ENCODE peak calls at places on chromosome 13, in four cellular contexts. X, P, Z and V are unnamed samples.
A peak's percentile ranks its signal among the peaks of the same experiment; 100 is the strongest.

GRCh38 chr13:30353601-30354000 is 46.2 kb upstream of the KATNAL1 start:
- DNase-seq in Z (no peak), X (no peak), P (no peak), V (no peak)

GRCh38 chr13:105406551-105406950 is 1128.9 kb downstream of the EFNB2 start:
- DNase-seq in Z (no peak), X (no peak), P (no peak), V (no peak)

GRCh38 chr13:29402168-29402621 is 193.3 kb downstream of the SLC7A1 start:
- DNase-seq in P (no peak), Z (no peak), X (no peak), V (no peak)

GRCh38 chr13:75368167-75368566 is 113.8 kb downstream of the TBC1D4 start:
- DNase-seq in P (no peak), X (no peak), Z (no peak), V (no peak)

GRCh38 chr13:29702912-29703351 is 107.4 kb upstream of the SLC7A1 start:
- DNase-seq in Z (no peak), P (no peak), X (no peak), V (peak; percentile 1)

GRCh38 chr13:105442941-105443340 is 1092.5 kb downstream of the EFNB2 start:
- DNase-seq in P (no peak), Z (no peak), X (no peak), V (no peak)

GRCh38 chr13:112133489-112134149 is 66.7 kb downstream of the SOX1 start:
- DNase-seq in Z (no peak), X (no peak), P (no peak), V (no peak)

GRCh38 chr13:82772802-82773201 is 1109.5 kb downstream of the SLITRK1 start:
- DNase-seq in Z (no peak), P (no peak), X (no peak), V (no peak)

GRCh38 chr13:112990783-112991182 is 21.8 kb downstream of the MCF2L start:
- DNase-seq in X (no peak), Z (no peak), P (no peak), V (no peak)

GRCh38 chr13:51843529-51843928 is 1.4 kb downstream of the TMEM272 start:
- DNase-seq in Z (no peak), X (no peak), P (no peak), V (no peak)
- TF ChIP-seq EZH2 in Z (no peak), X (no peak), P (no peak), V (no peak)

GRCh38 chr13:103516009-103516795 is 450.0 kb upstream of the SLC10A2 start:
- DNase-seq in X (no peak), Z (no peak), P (no peak), V (no peak)
- TF ChIP-seq SIN3A in X (no peak), Z (no peak), P (no peak), V (no peak)

DNA sequence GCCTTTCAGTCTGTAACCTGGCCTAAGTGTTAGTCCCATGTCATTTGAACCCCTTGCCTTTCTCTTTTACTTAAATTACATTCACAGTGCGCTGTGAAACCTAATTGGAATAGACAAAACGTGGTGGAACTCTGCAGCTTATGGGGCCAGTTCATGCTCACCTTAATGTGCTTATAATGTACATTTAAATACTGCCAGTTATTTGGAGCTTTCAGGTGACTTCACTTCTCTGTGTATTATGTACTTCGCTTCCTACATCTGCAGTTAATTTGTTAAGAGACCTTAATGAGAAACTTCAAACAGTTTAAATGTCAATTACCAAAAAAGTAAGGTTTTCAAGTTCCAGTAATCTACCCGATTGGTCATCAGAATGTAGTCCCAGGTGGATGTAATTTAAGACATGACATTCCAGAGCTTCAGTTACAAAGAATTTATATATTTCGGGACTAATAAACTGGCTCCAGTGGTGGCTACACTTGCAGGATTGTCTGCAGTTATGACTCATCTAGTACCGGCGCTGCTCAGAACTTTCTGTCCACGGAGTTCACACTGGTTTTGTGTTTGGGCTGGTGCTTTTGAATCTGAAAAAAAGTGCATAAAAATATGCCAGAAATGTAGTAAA is 125.3 kb downstream of the TM9SF2 start:
- DNase-seq in Z (no peak), P (no peak), X (no peak), V (no peak)
- TF ChIP-seq RFX5 in Z (no peak), P (no peak), X (no peak), V (no peak)

DNA sequence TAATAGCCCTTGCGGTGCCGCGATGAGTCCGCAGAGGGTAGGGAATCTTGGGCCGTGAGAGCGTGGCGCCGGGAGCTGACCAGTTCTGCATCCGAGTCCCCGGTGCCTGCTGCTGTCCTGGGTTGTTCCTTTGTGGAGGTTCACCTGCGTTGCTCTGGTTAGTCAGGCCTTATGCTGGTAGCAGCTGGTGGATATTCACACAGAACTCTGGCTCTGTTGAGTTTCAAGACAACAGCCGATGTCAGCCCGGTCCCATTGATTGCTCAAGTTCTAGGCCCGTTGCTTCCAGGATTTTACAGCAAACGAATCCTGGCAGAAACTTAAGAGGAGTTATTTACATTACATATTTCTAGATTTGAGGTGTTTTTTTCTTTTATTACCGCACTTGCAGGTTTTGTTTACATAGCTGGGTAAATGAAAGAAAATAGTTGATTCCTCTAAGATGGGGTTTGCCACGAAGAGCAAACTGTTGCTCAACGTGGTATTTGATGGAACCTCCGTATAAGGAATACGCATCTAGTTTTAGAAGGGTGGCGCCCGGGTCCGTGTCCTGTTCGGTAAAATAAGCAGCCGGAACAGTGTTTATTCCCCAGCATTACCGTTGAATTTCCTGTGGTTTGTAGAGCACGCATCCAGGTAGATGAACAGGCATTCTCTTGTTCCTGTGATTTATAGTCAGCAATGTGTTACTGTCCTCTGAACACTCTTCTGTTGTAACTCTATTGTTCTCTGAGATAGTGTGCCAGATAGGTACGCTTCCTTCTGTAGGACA is 1.3 kb downstream of the CLDN10 start:
- DNase-seq in X (peak; percentile 56), Z (no peak), P (no peak), V (no peak)
- TF ChIP-seq EZH2 in X (no peak), Z (no peak), P (no peak), V (no peak)

GRCh38 chr13:73481265-73481664 is 422.5 kb downstream of the KLF5 start:
- DNase-seq in P (no peak), X (no peak), Z (no peak), V (no peak)

GRCh38 chr13:73482556-73482955 is 423.8 kb downstream of the KLF5 start:
- DNase-seq in X (no peak), Z (no peak), P (no peak), V (no peak)

GRCh38 chr13:73481877-73482445 is 423.2 kb downstream of the KLF5 start:
- DNase-seq in P (no peak), Z (no peak), X (no peak), V (no peak)

GRCh38 chr13:73477441-73477840 is 418.6 kb downstream of the KLF5 start:
- DNase-seq in Z (no peak), X (no peak), P (no peak), V (no peak)

DNA sequence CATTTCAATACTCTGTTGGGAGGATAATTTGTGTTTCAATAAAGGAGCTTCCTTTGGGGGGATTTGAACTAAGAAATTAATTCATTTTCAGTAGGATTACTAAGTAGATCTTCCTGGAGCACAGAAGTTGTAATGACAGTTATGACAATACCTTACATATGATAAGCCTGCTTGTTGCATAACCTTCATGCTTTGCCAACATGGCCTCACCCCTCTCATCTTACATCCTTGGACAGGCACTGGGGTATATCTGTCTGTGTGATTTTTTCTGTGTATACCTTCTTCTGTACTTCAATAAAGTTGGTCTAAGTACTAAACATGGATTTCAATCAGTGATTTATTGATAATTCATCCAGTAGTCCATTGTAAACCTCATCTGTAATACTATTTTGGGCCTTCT is 422.0 kb downstream of the KLF5 start:
- DNase-seq in P (no peak), Z (no peak), X (no peak), V (no peak)
- TF ChIP-seq SIN3A in P (no peak), Z (no peak), X (no peak), V (no peak)

DNA sequence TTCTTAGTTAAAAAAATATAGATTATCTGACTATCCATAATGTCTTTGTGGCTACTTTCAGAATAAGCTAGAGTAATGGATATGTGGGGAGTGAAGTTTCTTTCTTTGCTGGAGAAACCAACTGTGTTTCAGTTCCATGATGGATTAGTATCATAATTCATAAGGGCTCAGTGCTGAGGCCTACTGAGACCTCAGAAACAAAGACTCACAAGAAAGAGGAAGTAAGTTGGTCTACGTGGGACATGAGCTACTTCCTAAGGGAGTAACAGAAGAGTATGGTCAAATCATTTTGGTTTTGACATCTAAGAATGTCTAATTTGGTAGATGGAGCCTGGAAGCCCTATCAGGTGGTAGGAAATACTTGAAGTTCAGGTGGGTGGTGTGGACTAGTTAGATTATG is 99.0 kb upstream of the HTR2A start:
- DNase-seq in X (no peak), Z (no peak), P (peak; percentile 53), V (no peak)
- TF ChIP-seq RFX5 in X (no peak), Z (no peak), P (no peak), V (no peak)

DNA sequence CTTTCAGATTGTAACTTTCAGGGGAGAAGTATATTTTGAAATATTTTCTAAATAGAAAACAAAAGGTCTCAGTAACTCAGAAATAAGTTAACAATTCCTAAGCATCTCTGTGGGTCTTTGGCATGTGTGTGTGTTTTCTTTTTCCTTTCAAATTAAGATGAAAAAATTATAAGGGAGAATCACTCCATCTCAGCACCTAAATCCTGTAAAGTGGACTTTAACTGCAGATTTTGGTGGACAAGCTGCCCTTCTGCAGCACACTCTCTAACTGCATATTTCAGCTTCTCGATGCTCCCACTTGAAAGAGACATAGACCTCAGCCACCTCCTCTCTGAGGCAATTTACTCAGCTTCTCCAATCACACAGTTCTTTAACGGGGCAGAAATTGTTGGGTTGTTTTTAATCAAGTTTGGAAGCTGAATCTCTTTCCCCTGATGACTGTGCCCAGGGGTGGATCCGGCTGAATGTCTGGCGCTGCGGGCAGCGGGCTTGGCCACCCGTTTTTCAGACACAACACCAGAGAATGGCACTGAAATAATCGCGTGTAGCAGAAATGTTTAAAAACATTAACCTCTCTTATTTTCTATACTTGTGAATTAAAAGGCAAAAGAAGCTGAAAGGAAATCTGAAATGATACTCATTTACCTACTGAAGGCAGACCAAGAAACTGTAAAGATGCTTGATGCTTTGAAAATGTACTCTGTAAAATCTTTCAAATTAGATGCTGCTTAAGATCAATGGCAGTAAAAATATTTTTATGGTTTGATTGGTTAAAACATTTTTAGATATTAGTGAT is 12.3 kb downstream of the ZIC2 start:
- DNase-seq in P (no peak), X (peak; percentile 44), Z (no peak), V (no peak)
- TF ChIP-seq EZH2 in P (no peak), X (peak; percentile 75), Z (no peak), V (no peak)

GRCh38 chr13:44191504-44192171 is 182.0 kb upstream of the SERP2 start:
- DNase-seq in X (no peak), P (no peak), Z (peak; percentile 64), V (peak; percentile 31)
- TF ChIP-seq SIN3A in X (no peak), P (no peak), Z (no peak), V (no peak)

GRCh38 chr13:48562296-48563066 is 29.6 kb upstream of the RCBTB2 start:
- DNase-seq in X (no peak), P (peak; percentile 98), Z (no peak), V (no peak)
- TF ChIP-seq RFX5 in X (no peak), P (no peak), Z (no peak), V (no peak)

DNA sequence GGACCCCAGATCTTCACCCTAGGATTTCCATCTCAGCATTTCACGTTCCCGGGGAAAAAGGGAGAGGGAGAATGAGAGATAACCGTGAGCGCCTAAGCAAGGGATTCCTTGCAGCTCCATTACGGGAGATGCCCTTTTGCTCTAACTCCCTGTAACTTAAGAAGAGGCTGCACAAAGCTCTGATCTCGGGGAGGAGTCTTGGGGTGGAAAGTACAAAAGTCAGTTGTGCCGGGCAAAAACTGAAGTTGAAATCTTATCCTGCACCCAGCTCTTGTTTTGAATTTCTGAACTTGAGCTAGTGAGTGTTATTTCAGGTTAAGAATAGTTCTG is 256.4 kb upstream of the SOX21 start:
- DNase-seq in X (no peak), P (no peak), Z (no peak), V (no peak)
- TF ChIP-seq EZH2 in X (no peak), P (no peak), Z (no peak), V (no peak)